ENCODE peak calls at places on chromosomes 16 and 17, in six cellular contexts. One of them, this sample, is unnamed.

GRCh38 chr17:68601565-68602266 is 549 bp upstream of the FAM20A start:
- DNase-seq in H1: no peak
- DNase-seq in K562: no peak
- DNase-seq in HepG2: no peak
- DNase-seq in GM12891: no peak
- DNase-seq in GM12878: no peak
- DNase-seq in this sample: no peak

GRCh38 chr17:30095507-30096244 is 20.9 kb upstream of the NSRP1 start:
- DNase-seq in HepG2: peak; percentile 64
- DNase-seq in H1: no peak
- DNase-seq in K562: peak; percentile 67
- DNase-seq in GM12891: no peak
- DNase-seq in GM12878: peak; percentile 36
- DNase-seq in this sample: no peak

GRCh38 chr16:18853694-18854093 is 52.3 kb upstream of the ARL6IP1 start:
- DNase-seq in HepG2: no peak
- DNase-seq in H1: no peak
- DNase-seq in K562: no peak
- DNase-seq in GM12891: no peak
- DNase-seq in GM12878: no peak
- DNase-seq in this sample: no peak

GRCh38 chr17:79026345-79027273 is 2.6 kb downstream of the C1QTNF1 start:
- DNase-seq in GM12891: no peak
- DNase-seq in H1: no peak
- DNase-seq in K562: no peak
- DNase-seq in HepG2: peak; percentile 99
- DNase-seq in GM12878: no peak
- DNase-seq in this sample: peak; percentile 5

GRCh38 chr16:88911148-88911945 is 44.9 kb upstream of the PABPN1L start:
- DNase-seq in HepG2: no peak
- DNase-seq in K562: no peak
- DNase-seq in H1: no peak
- DNase-seq in GM12878: no peak
- DNase-seq in GM12891: peak; percentile 64
- DNase-seq in this sample: no peak

GRCh38 chr17:56602292-56603130 is 9.0 kb downstream of the NOG start:
- DNase-seq in K562: no peak
- DNase-seq in GM12891: no peak
- DNase-seq in H1: no peak
- DNase-seq in HepG2: no peak
- DNase-seq in GM12878: no peak
- DNase-seq in this sample: no peak

GRCh38 chr17:2058521-2059124 is 3.7 kb downstream of the HIC1 start:
- DNase-seq in GM12891: peak; percentile 70
- DNase-seq in GM12878: no peak
- DNase-seq in K562: no peak
- DNase-seq in H1: no peak
- DNase-seq in HepG2: no peak
- DNase-seq in this sample: peak; percentile 81

GRCh38 chr17:79053251-79053925 is 21.2 kb upstream of the ENGASE start:
- DNase-seq in K562: no peak
- DNase-seq in GM12891: no peak
- DNase-seq in HepG2: no peak
- DNase-seq in H1: no peak
- DNase-seq in GM12878: no peak
- DNase-seq in this sample: no peak

GRCh38 chr17:2101448-2102257 is 46.8 kb downstream of the HIC1 start:
- DNase-seq in K562: peak; percentile 44
- DNase-seq in H1: no peak
- DNase-seq in GM12891: no peak
- DNase-seq in GM12878: no peak
- DNase-seq in HepG2: no peak
- DNase-seq in this sample: no peak

GRCh38 chr16:14011006-14011405 is 60.1 kb upstream of the MRTFB start:
- DNase-seq in K562: no peak
- DNase-seq in HepG2: no peak
- DNase-seq in GM12891: no peak
- DNase-seq in GM12878: no peak
- DNase-seq in H1: no peak
- DNase-seq in this sample: no peak

GRCh38 chr16:56691885-56692284 is 9.6 kb downstream of the MT1X start:
- DNase-seq in H1: no peak
- DNase-seq in GM12878: no peak
- DNase-seq in HepG2: peak; percentile 77
- DNase-seq in K562: no peak
- DNase-seq in GM12891: no peak
- DNase-seq in this sample: no peak

GRCh38 chr17:10618202-10618635 is 38.9 kb downstream of the MYH3 start:
- DNase-seq in K562: peak; percentile 64
- DNase-seq in H1: peak; percentile 51
- DNase-seq in HepG2: peak; percentile 70
- DNase-seq in GM12878: no peak
- DNase-seq in GM12891: peak; percentile 80
- DNase-seq in this sample: peak; percentile 73

GRCh38 chr17:18225562-18226283 is at the start of gene LLGL1:
- DNase-seq in GM12878: no peak
- DNase-seq in GM12891: no peak
- DNase-seq in H1: no peak
- DNase-seq in K562: peak; percentile 32
- DNase-seq in HepG2: no peak
- DNase-seq in this sample: no peak

GRCh38 chr17:68599091-68599872 is 1.9 kb downstream of the FAM20A start:
- DNase-seq in HepG2: no peak
- DNase-seq in H1: no peak
- DNase-seq in K562: no peak
- DNase-seq in GM12891: no peak
- DNase-seq in GM12878: no peak
- DNase-seq in this sample: no peak

GRCh38 chr16:70695351-70696070 is 9.7 kb upstream of the MTSS2 start:
- DNase-seq in H1: no peak
- DNase-seq in K562: peak; percentile 91
- DNase-seq in GM12891: no peak
- DNase-seq in HepG2: peak; percentile 34
- DNase-seq in GM12878: no peak
- DNase-seq in this sample: no peak

GRCh38 chr16:46690281-46691178 is 1.1 kb downstream of the ORC6 start:
- DNase-seq in GM12891: no peak
- DNase-seq in GM12878: no peak
- DNase-seq in K562: peak; percentile 32
- DNase-seq in H1: no peak
- DNase-seq in HepG2: peak; percentile 79
- DNase-seq in this sample: no peak

GRCh38 chr16:17377360-17378324 is 93.1 kb downstream of the XYLT1 start:
- DNase-seq in GM12878: peak; percentile 80
- DNase-seq in K562: no peak
- DNase-seq in GM12891: peak; percentile 27
- DNase-seq in H1: no peak
- DNase-seq in HepG2: no peak
- DNase-seq in this sample: peak; percentile 33
- TF ChIP-seq TAF1 in GM12878: no peak
- TF ChIP-seq TAF1 in K562: no peak
- TF ChIP-seq TAF1 in GM12891: no peak
- TF ChIP-seq TAF1 in H1: no peak
- TF ChIP-seq TAF1 in HepG2: no peak
- TF ChIP-seq TAF1 in this sample: no peak

DNA sequence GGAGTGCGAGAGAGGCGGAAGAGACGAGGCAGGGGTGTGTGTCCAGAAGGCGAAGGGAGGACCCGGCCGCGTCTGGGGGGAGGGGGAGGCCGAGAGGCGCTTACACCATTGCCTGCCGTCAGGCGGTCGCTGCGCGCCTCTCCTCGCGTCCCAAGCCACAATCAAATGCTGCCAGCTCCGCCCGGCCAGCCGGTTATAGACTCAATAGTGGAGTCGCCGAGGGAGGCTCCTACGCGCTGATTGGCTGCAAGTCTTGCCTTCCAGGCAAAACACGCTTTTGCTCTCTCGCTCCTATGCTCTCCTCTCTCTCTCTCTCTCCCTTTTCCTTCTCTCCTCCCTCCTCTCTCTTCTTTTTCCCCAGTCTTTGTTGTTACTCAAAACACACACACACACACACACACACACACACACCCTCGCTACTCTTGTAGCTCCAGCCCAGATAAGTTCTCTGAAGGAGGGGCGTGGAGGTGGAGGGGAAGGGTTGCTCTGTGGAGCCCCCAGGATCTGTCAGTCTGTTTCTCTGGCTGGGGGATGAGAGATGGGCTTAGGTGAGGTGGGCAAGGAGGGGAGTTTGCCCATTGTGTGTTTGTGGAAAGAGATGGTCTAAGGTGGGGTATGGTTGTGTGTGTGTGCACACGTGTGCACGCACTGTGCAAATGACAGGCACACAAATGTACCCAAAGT is at the start of gene DLX3:
- DNase-seq in HepG2: no peak
- DNase-seq in H1: peak; percentile 65
- DNase-seq in GM12878: no peak
- DNase-seq in K562: no peak
- DNase-seq in GM12891: no peak
- DNase-seq in this sample: no peak
- TF ChIP-seq POLR2AphosphoS5 in HepG2: no peak
- TF ChIP-seq POLR2AphosphoS5 in H1: peak; percentile 29
- TF ChIP-seq POLR2AphosphoS5 in GM12878: no peak
- TF ChIP-seq POLR2AphosphoS5 in K562: no peak
- TF ChIP-seq POLR2AphosphoS5 in GM12891: no peak
- TF ChIP-seq POLR2AphosphoS5 in this sample: no peak

DNA sequence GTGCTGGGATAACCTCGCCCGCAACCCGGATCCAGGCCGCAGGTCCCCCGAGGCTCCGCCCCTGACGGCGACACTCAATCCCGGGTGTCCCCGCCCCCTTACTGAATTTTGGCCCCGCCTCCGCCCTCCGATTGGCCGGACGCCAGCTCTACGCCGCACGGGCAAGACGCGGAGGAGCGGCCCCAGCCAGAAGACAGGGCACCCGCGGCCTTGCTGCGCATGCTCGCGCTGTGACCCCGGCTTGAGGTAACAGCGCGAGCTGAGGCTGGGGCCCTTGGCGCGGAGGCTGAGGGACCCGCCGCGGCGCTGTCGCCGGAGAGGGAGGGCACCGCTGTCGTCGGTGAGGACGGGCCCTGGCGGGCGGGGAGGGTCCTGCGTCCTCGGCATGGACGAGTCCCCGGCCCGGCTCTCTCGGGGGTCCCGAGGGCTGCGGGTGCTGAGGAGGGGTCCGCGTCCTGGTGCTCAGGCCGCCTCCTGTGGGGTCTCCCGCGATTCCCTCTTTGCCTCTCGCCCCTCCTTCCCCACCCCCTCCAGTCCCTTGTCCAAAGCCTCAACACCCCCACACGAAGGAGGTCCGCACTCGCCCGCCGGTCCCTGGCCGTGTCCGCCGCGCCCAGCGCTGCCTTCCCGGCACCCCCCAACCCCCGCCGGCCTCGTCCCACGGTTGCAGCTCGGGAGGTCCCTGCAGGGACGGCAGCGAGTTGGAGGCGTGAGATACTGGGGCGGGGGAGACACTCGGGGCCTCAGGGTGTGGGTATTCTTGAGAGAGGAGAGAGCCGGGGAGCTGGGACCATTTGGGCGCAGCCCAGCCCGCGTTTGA is at the start of gene FLYWCH2:
- DNase-seq in HepG2: peak; percentile 91
- DNase-seq in GM12878: peak; percentile 90
- DNase-seq in GM12891: peak; percentile 97
- DNase-seq in H1: peak; percentile 92
- DNase-seq in K562: peak; percentile 97
- DNase-seq in this sample: peak; percentile 95
- TF ChIP-seq POLR2A in HepG2: peak; percentile 83
- TF ChIP-seq POLR2A in GM12878: peak; percentile 93
- TF ChIP-seq POLR2A in GM12891: peak; percentile 64
- TF ChIP-seq POLR2A in H1: peak; percentile 39
- TF ChIP-seq POLR2A in K562: peak; percentile 84
- TF ChIP-seq POLR2A in this sample: peak; percentile 82

GRCh38 chr16:26454102-26454501 is 612.6 kb upstream of the C16orf82 start:
- DNase-seq in K562: no peak
- DNase-seq in H1: no peak
- DNase-seq in GM12878: no peak
- DNase-seq in HepG2: no peak
- DNase-seq in GM12891: no peak
- DNase-seq in this sample: no peak
- TF ChIP-seq TAF1 in K562: no peak
- TF ChIP-seq TAF1 in H1: no peak
- TF ChIP-seq TAF1 in GM12878: no peak
- TF ChIP-seq TAF1 in HepG2: no peak
- TF ChIP-seq TAF1 in GM12891: no peak
- TF ChIP-seq TAF1 in this sample: no peak

This sample was measured in GM12892.